ENCODE peak calls at places on chromosomes 5 and 9, in eight cellular contexts. One of them, this sample, is unnamed.
A peak's percentile ranks its signal among the peaks of the same experiment; 100 is the strongest.

GRCh38 chr5:109656829-109657228 is 32.9 kb upstream of the MAN2A1 start:
- DNase-seq in effector memory CD4-positive, alpha-beta T cell: peak; percentile 50
- DNase-seq in body of pancreas: peak; percentile 56
- DNase-seq in adrenal gland: peak; percentile 53
- DNase-seq in PC-9: peak; percentile 29
- DNase-seq in tibial nerve: peak; percentile 70
- DNase-seq in cardiac muscle cell: no peak
- DNase-seq in mesendoderm: no peak
- DNase-seq in this sample: no peak

GRCh38 chr5:2993301-2993700 is 241.8 kb upstream of the IRX2 start:
- DNase-seq in effector memory CD4-positive, alpha-beta T cell: no peak
- DNase-seq in body of pancreas: no peak
- DNase-seq in adrenal gland: no peak
- DNase-seq in PC-9: no peak
- DNase-seq in tibial nerve: no peak
- DNase-seq in cardiac muscle cell: no peak
- DNase-seq in mesendoderm: no peak
- DNase-seq in this sample: no peak

GRCh38 chr9:37902804-37903580 is 935 bp downstream of the SLC25A51 start:
- DNase-seq in effector memory CD4-positive, alpha-beta T cell: no peak
- DNase-seq in body of pancreas: no peak
- DNase-seq in adrenal gland: no peak
- DNase-seq in PC-9: no peak
- DNase-seq in tibial nerve: no peak
- DNase-seq in cardiac muscle cell: no peak
- DNase-seq in mesendoderm: peak; percentile 33
- DNase-seq in this sample: peak; percentile 7

GRCh38 chr9:26670052-26670640 is 222.5 kb downstream of the CAAP1 start:
- DNase-seq in effector memory CD4-positive, alpha-beta T cell: no peak
- DNase-seq in body of pancreas: no peak
- DNase-seq in adrenal gland: no peak
- DNase-seq in PC-9: no peak
- DNase-seq in tibial nerve: no peak
- DNase-seq in cardiac muscle cell: no peak
- DNase-seq in mesendoderm: no peak
- DNase-seq in this sample: no peak

GRCh38 chr9:91060520-91061343 is 259.1 kb downstream of the SYK start:
- DNase-seq in effector memory CD4-positive, alpha-beta T cell: no peak
- DNase-seq in body of pancreas: peak; percentile 56
- DNase-seq in adrenal gland: peak; percentile 73
- DNase-seq in PC-9: peak; percentile 78
- DNase-seq in tibial nerve: peak; percentile 90
- DNase-seq in cardiac muscle cell: no peak
- DNase-seq in mesendoderm: no peak
- DNase-seq in this sample: peak; percentile 79

GRCh38 chr9:18502546-18502945 is 28.6 kb downstream of the ADAMTSL1 start:
- DNase-seq in effector memory CD4-positive, alpha-beta T cell: no peak
- DNase-seq in body of pancreas: no peak
- DNase-seq in adrenal gland: peak; percentile 21
- DNase-seq in PC-9: no peak
- DNase-seq in tibial nerve: no peak
- DNase-seq in cardiac muscle cell: no peak
- DNase-seq in mesendoderm: no peak
- DNase-seq in this sample: no peak

GRCh38 chr9:22529426-22530199 is 83.0 kb downstream of the DMRTA1 start:
- DNase-seq in effector memory CD4-positive, alpha-beta T cell: no peak
- DNase-seq in body of pancreas: no peak
- DNase-seq in adrenal gland: no peak
- DNase-seq in PC-9: no peak
- DNase-seq in tibial nerve: no peak
- DNase-seq in cardiac muscle cell: no peak
- DNase-seq in mesendoderm: peak; percentile 47
- DNase-seq in this sample: no peak

GRCh38 chr9:15729507-15729906 is 176.7 kb downstream of the CCDC171 start:
- DNase-seq in effector memory CD4-positive, alpha-beta T cell: no peak
- DNase-seq in body of pancreas: no peak
- DNase-seq in adrenal gland: no peak
- DNase-seq in PC-9: no peak
- DNase-seq in tibial nerve: no peak
- DNase-seq in cardiac muscle cell: no peak
- DNase-seq in mesendoderm: no peak
- DNase-seq in this sample: no peak

GRCh38 chr9:87270241-87271234 is 227.1 kb upstream of the DAPK1 start:
- DNase-seq in effector memory CD4-positive, alpha-beta T cell: no peak
- DNase-seq in body of pancreas: peak; percentile 23
- DNase-seq in adrenal gland: peak; percentile 35
- DNase-seq in PC-9: no peak
- DNase-seq in tibial nerve: peak; percentile 36
- DNase-seq in cardiac muscle cell: no peak
- DNase-seq in mesendoderm: no peak
- DNase-seq in this sample: no peak

GRCh38 chr5:132056610-132057497 is 3.6 kb upstream of the IL3 start:
- DNase-seq in effector memory CD4-positive, alpha-beta T cell: no peak
- DNase-seq in body of pancreas: peak; percentile 3
- DNase-seq in adrenal gland: peak; percentile 5
- DNase-seq in PC-9: no peak
- DNase-seq in tibial nerve: no peak
- DNase-seq in cardiac muscle cell: no peak
- DNase-seq in mesendoderm: no peak
- DNase-seq in this sample: peak; percentile 52

GRCh38 chr5:126182901-126183695 is 240.1 kb upstream of the GRAMD2B start:
- DNase-seq in effector memory CD4-positive, alpha-beta T cell: no peak
- DNase-seq in body of pancreas: no peak
- DNase-seq in adrenal gland: no peak
- DNase-seq in PC-9: no peak
- DNase-seq in tibial nerve: no peak
- DNase-seq in cardiac muscle cell: no peak
- DNase-seq in mesendoderm: no peak
- DNase-seq in this sample: no peak

GRCh38 chr5:94691947-94692346 is 73.5 kb downstream of the SLF1 start:
- DNase-seq in effector memory CD4-positive, alpha-beta T cell: no peak
- DNase-seq in body of pancreas: peak; percentile 8
- DNase-seq in adrenal gland: peak; percentile 13
- DNase-seq in PC-9: no peak
- DNase-seq in tibial nerve: no peak
- DNase-seq in cardiac muscle cell: no peak
- DNase-seq in mesendoderm: no peak
- DNase-seq in this sample: no peak

GRCh38 chr5:138506370-138507113 is 36.5 kb downstream of the ETF1 start:
- DNase-seq in effector memory CD4-positive, alpha-beta T cell: no peak
- DNase-seq in body of pancreas: no peak
- DNase-seq in adrenal gland: peak; percentile 25
- DNase-seq in PC-9: no peak
- DNase-seq in tibial nerve: no peak
- DNase-seq in cardiac muscle cell: no peak
- DNase-seq in mesendoderm: no peak
- DNase-seq in this sample: no peak

GRCh38 chr5:1537166-1538154 is 13.7 kb upstream of the LPCAT1 start:
- DNase-seq in effector memory CD4-positive, alpha-beta T cell: no peak
- DNase-seq in body of pancreas: no peak
- DNase-seq in adrenal gland: no peak
- DNase-seq in PC-9: no peak
- DNase-seq in tibial nerve: no peak
- DNase-seq in cardiac muscle cell: no peak
- DNase-seq in mesendoderm: no peak
- DNase-seq in this sample: no peak

GRCh38 chr9:32430720-32431119 is 46.3 kb downstream of the ACO1 start:
- DNase-seq in effector memory CD4-positive, alpha-beta T cell: no peak
- DNase-seq in body of pancreas: no peak
- DNase-seq in adrenal gland: no peak
- DNase-seq in PC-9: no peak
- DNase-seq in tibial nerve: no peak
- DNase-seq in cardiac muscle cell: no peak
- DNase-seq in mesendoderm: no peak
- DNase-seq in this sample: no peak

GRCh38 chr9:134474058-134474370 is 147.8 kb downstream of the RXRA start:
- DNase-seq in effector memory CD4-positive, alpha-beta T cell: no peak
- DNase-seq in body of pancreas: no peak
- DNase-seq in adrenal gland: peak; percentile 47
- DNase-seq in PC-9: no peak
- DNase-seq in tibial nerve: no peak
- DNase-seq in cardiac muscle cell: no peak
- DNase-seq in mesendoderm: no peak
- DNase-seq in this sample: no peak

GRCh38 chr5:158594595-158595242 is 505.0 kb downstream of the EBF1 start:
- DNase-seq in effector memory CD4-positive, alpha-beta T cell: no peak
- DNase-seq in body of pancreas: no peak
- DNase-seq in adrenal gland: no peak
- DNase-seq in PC-9: no peak
- DNase-seq in tibial nerve: no peak
- DNase-seq in cardiac muscle cell: no peak
- DNase-seq in mesendoderm: no peak
- DNase-seq in this sample: no peak
- H3K4me1 ChIP-seq in effector memory CD4-positive, alpha-beta T cell: no peaks in the 10 kb centered on the region
- H3K4me1 ChIP-seq in body of pancreas: no peaks in the 10 kb centered on the region
- H3K4me1 ChIP-seq in adrenal gland: no peaks in the 10 kb centered on the region
- H3K4me1 ChIP-seq in PC-9: no peaks in the 10 kb centered on the region
- H3K4me1 ChIP-seq in tibial nerve: peaks cover 4% of the 10 kb centered on the region
- H3K4me1 ChIP-seq in cardiac muscle cell: peaks cover 3% of the 10 kb centered on the region
- H3K4me1 ChIP-seq in mesendoderm: peaks cover 19% of the 10 kb centered on the region
- H3K4me1 ChIP-seq in this sample: no peaks in the 10 kb centered on the region

GRCh38 chr9:34518896-34519295 is 3.9 kb downstream of the ENHO start:
- DNase-seq in effector memory CD4-positive, alpha-beta T cell: no peak
- DNase-seq in body of pancreas: no peak
- DNase-seq in adrenal gland: no peak
- DNase-seq in PC-9: no peak
- DNase-seq in tibial nerve: no peak
- DNase-seq in cardiac muscle cell: no peak
- DNase-seq in mesendoderm: no peak
- DNase-seq in this sample: peak; percentile 63

GRCh38 chr9:34520096-34520495 is 2.7 kb downstream of the ENHO start:
- DNase-seq in effector memory CD4-positive, alpha-beta T cell: no peak
- DNase-seq in body of pancreas: no peak
- DNase-seq in adrenal gland: no peak
- DNase-seq in PC-9: no peak
- DNase-seq in tibial nerve: no peak
- DNase-seq in cardiac muscle cell: no peak
- DNase-seq in mesendoderm: no peak
- DNase-seq in this sample: no peak

GRCh38 chr9:34517185-34517584 is 5.6 kb downstream of the ENHO start:
- DNase-seq in effector memory CD4-positive, alpha-beta T cell: no peak
- DNase-seq in body of pancreas: no peak
- DNase-seq in adrenal gland: no peak
- DNase-seq in PC-9: no peak
- DNase-seq in tibial nerve: no peak
- DNase-seq in cardiac muscle cell: no peak
- DNase-seq in mesendoderm: no peak
- DNase-seq in this sample: peak; percentile 41

GRCh38 chr9:34519321-34520020 is 3.3 kb downstream of the ENHO start:
- DNase-seq in effector memory CD4-positive, alpha-beta T cell: no peak
- DNase-seq in body of pancreas: no peak
- DNase-seq in adrenal gland: no peak
- DNase-seq in PC-9: no peak
- DNase-seq in tibial nerve: no peak
- DNase-seq in cardiac muscle cell: no peak
- DNase-seq in mesendoderm: no peak
- DNase-seq in this sample: no peak

DNA sequence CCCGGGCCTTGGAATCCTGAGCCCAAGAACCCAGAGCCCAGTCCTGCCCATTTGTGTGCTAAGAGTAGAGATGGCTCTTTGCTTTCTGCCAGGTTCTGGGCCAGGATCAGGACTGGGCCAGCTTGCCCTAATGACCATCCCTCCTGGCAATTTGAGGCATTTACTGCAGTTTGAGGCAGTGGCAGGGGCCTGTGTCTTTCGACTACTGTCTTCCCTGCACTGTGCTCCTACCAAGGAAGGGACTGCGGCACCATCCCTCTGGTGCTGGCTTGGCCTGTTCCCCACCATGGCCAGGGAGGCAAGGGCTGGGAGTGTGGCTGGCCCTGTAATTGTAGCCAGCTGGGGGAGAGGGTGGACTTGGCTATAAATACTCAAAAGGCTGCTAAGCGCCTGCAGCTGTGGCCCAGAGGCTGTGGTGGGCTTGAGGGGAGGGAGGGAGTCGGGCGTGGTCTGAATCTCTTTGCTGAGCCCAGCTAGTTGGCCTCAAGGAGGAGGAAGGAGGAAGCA is 4.6 kb downstream of the ENHO start:
- DNase-seq in effector memory CD4-positive, alpha-beta T cell: no peak
- DNase-seq in body of pancreas: no peak
- DNase-seq in adrenal gland: no peak
- DNase-seq in PC-9: no peak
- DNase-seq in tibial nerve: no peak
- DNase-seq in cardiac muscle cell: no peak
- DNase-seq in mesendoderm: no peak
- DNase-seq in this sample: peak; percentile 69
- H3K4me1 ChIP-seq in effector memory CD4-positive, alpha-beta T cell: peaks cover 6% of the 10 kb centered on the region
- H3K4me1 ChIP-seq in body of pancreas: peaks cover 6% of the 10 kb centered on the region
- H3K4me1 ChIP-seq in adrenal gland: no peaks in the 10 kb centered on the region
- H3K4me1 ChIP-seq in PC-9: no peaks in the 10 kb centered on the region
- H3K4me1 ChIP-seq in tibial nerve: peaks cover 5% of the 10 kb centered on the region
- H3K4me1 ChIP-seq in cardiac muscle cell: peaks cover 10% of the 10 kb centered on the region
- H3K4me1 ChIP-seq in mesendoderm: peaks cover 10% of the 10 kb centered on the region
- H3K4me1 ChIP-seq in this sample: peaks cover 29% of the 10 kb centered on the region

GRCh38 chr5:134138416-134139376 is 24.2 kb downstream of the TCF7 start:
- DNase-seq in effector memory CD4-positive, alpha-beta T cell: no peak
- DNase-seq in body of pancreas: peak; percentile 3
- DNase-seq in adrenal gland: peak; percentile 27
- DNase-seq in PC-9: no peak
- DNase-seq in tibial nerve: no peak
- DNase-seq in cardiac muscle cell: no peak
- DNase-seq in mesendoderm: no peak
- DNase-seq in this sample: peak; percentile 41

GRCh38 chr5:134135091-134135655 is 20.7 kb downstream of the TCF7 start:
- DNase-seq in effector memory CD4-positive, alpha-beta T cell: no peak
- DNase-seq in body of pancreas: peak; percentile 3
- DNase-seq in adrenal gland: peak; percentile 4
- DNase-seq in PC-9: no peak
- DNase-seq in tibial nerve: no peak
- DNase-seq in cardiac muscle cell: no peak
- DNase-seq in mesendoderm: no peak
- DNase-seq in this sample: peak; percentile 67

GRCh38 chr5:134139377-134139851 is 24.9 kb downstream of the TCF7 start:
- DNase-seq in effector memory CD4-positive, alpha-beta T cell: no peak
- DNase-seq in body of pancreas: peak; percentile 4
- DNase-seq in adrenal gland: peak; percentile 55
- DNase-seq in PC-9: no peak
- DNase-seq in tibial nerve: no peak
- DNase-seq in cardiac muscle cell: no peak
- DNase-seq in mesendoderm: no peak
- DNase-seq in this sample: no peak

GRCh38 chr5:134136221-134136631 is 21.7 kb downstream of the TCF7 start:
- DNase-seq in effector memory CD4-positive, alpha-beta T cell: no peak
- DNase-seq in body of pancreas: peak; percentile 7
- DNase-seq in adrenal gland: no peak
- DNase-seq in PC-9: no peak
- DNase-seq in tibial nerve: no peak
- DNase-seq in cardiac muscle cell: no peak
- DNase-seq in mesendoderm: no peak
- DNase-seq in this sample: peak; percentile 44

GRCh38 chr5:134136771-134137170 is 22.3 kb downstream of the TCF7 start:
- DNase-seq in effector memory CD4-positive, alpha-beta T cell: no peak
- DNase-seq in body of pancreas: peak; percentile 3
- DNase-seq in adrenal gland: peak; percentile 5
- DNase-seq in PC-9: no peak
- DNase-seq in tibial nerve: no peak
- DNase-seq in cardiac muscle cell: no peak
- DNase-seq in mesendoderm: no peak
- DNase-seq in this sample: peak; percentile 41
- H3K4me1 ChIP-seq in effector memory CD4-positive, alpha-beta T cell: peaks cover 83% of the 10 kb centered on the region
- H3K4me1 ChIP-seq in body of pancreas: peaks cover 5% of the 10 kb centered on the region
- H3K4me1 ChIP-seq in adrenal gland: peaks cover 18% of the 10 kb centered on the region
- H3K4me1 ChIP-seq in PC-9: peaks cover 15% of the 10 kb centered on the region
- H3K4me1 ChIP-seq in tibial nerve: peaks cover 14% of the 10 kb centered on the region
- H3K4me1 ChIP-seq in cardiac muscle cell: no peaks in the 10 kb centered on the region
- H3K4me1 ChIP-seq in mesendoderm: peaks cover 4% of the 10 kb centered on the region
- H3K4me1 ChIP-seq in this sample: peaks cover 30% of the 10 kb centered on the region

GRCh38 chr5:52809884-52810283 is 22.2 kb downstream of the ITGA1 start:
- DNase-seq in effector memory CD4-positive, alpha-beta T cell: no peak
- DNase-seq in body of pancreas: no peak
- DNase-seq in adrenal gland: no peak
- DNase-seq in PC-9: no peak
- DNase-seq in tibial nerve: no peak
- DNase-seq in cardiac muscle cell: no peak
- DNase-seq in mesendoderm: no peak
- DNase-seq in this sample: no peak
- H3K4me1 ChIP-seq in effector memory CD4-positive, alpha-beta T cell: no peaks in the 10 kb centered on the region
- H3K4me1 ChIP-seq in body of pancreas: no peaks in the 10 kb centered on the region
- H3K4me1 ChIP-seq in adrenal gland: peaks cover 84% of the 10 kb centered on the region
- H3K4me1 ChIP-seq in PC-9: peaks cover 53% of the 10 kb centered on the region
- H3K4me1 ChIP-seq in tibial nerve: peaks cover 5% of the 10 kb centered on the region
- H3K4me1 ChIP-seq in cardiac muscle cell: no peaks in the 10 kb centered on the region
- H3K4me1 ChIP-seq in mesendoderm: peaks cover 5% of the 10 kb centered on the region
- H3K4me1 ChIP-seq in this sample: peaks cover 5% of the 10 kb centered on the region